ENCODE peak calls at places on chromosomes 5 and 9, in five cellular contexts. K is colonic mucosa, V is left ventricle myocardium inferior, D is HCT116, I is Peyer's patch. Q is an unnamed sample.

GRCh38 chr9:130459151-130459550 is 14.4 kb downstream of the ASS1 start:
- DNase-seq in K (no peak), V (no peak), D (no peak), I (no peak), Q (no peak)

GRCh38 chr5:101977729-101978345 is 318.2 kb downstream of the SLCO4C1 start:
- DNase-seq in K (no peak), V (no peak), D (peak; percentile 54), I (no peak), Q (peak; percentile 22)

GRCh38 chr5:38675443-38675842 is 119.0 kb upstream of the LIFR start:
- DNase-seq in K (no peak), V (no peak), D (no peak), I (no peak), Q (no peak)

GRCh38 chr9:112404367-112404979 is 24.6 kb downstream of the HSDL2 start:
- DNase-seq in K (no peak), V (no peak), D (no peak), I (no peak), Q (no peak)

GRCh38 chr5:34529581-34530331 is 126.4 kb upstream of the RAI14 start:
- DNase-seq in K (no peak), V (no peak), D (no peak), I (no peak), Q (no peak)

GRCh38 chr9:15468113-15468512 is 42.7 kb downstream of the PSIP1 start:
- DNase-seq in K (no peak), V (no peak), D (no peak), I (no peak), Q (no peak)

GRCh38 chr9:128627127-128627715 is 29.4 kb downstream of the DYNC2I2 start:
- DNase-seq in K (no peak), V (no peak), D (no peak), I (peak; percentile 43), Q (no peak)

GRCh38 chr9:42852133-42852532 is 668.7 kb downstream of the SPATA31A6 start:
- DNase-seq in K (peak; percentile 70), V (no peak), D (no peak), I (peak; percentile 44), Q (peak; percentile 50)

GRCh38 chr9:32644698-32645097 is 9.2 kb upstream of the TAF1L start:
- DNase-seq in K (no peak), V (no peak), D (no peak), I (no peak), Q (no peak)

GRCh38 chr5:141519605-141520288 is 30.9 kb downstream of the PCDHGC5 start:
- DNase-seq in K (no peak), V (no peak), D (no peak), I (no peak), Q (no peak)

GRCh38 chr5:92956886-92957285 is 624.1 kb downstream of the NR2F1-AS1 start:
- DNase-seq in K (no peak), V (no peak), D (no peak), I (no peak), Q (no peak)

GRCh38 chr5:104189031-104189430 is 626.4 kb upstream of the NUDT12 start:
- DNase-seq in K (no peak), V (no peak), D (no peak), I (no peak), Q (no peak)

GRCh38 chr5:127406326-127407121 is 110.9 kb upstream of the PRRC1 start:
- DNase-seq in K (no peak), V (no peak), D (no peak), I (no peak), Q (no peak)

GRCh38 chr5:32297181-32298055 is 15.3 kb downstream of the MTMR12 start:
- DNase-seq in K (peak; percentile 43), V (no peak), D (no peak), I (no peak), Q (no peak)

GRCh38 chr5:7886849-7887460 is 18.0 kb downstream of the MTRR start:
- DNase-seq in K (no peak), V (no peak), D (peak; percentile 19), I (no peak), Q (no peak)

GRCh38 chr9:111916234-111916645 is 19.6 kb downstream of the UGCG start:
- DNase-seq in K (no peak), V (no peak), D (no peak), I (no peak), Q (no peak)

GRCh38 chr5:151900876-151901275 is 23.8 kb downstream of the GLRA1 start:
- DNase-seq in K (no peak), V (no peak), D (no peak), I (no peak), Q (no peak)

GRCh38 chr9:79799691-79800345 is 228.1 kb downstream of the TLE4 start:
- DNase-seq in K (no peak), V (peak; percentile 20), D (no peak), I (no peak), Q (no peak)

GRCh38 chr5:139765040-139765408 is 30.6 kb upstream of the PSD2 start:
- DNase-seq in K (no peak), V (no peak), D (no peak), I (no peak), Q (no peak)

GRCh38 chr5:116130471-116130870 is 45.6 kb downstream of the COMMD10 start:
- DNase-seq in K (no peak), V (no peak), D (no peak), I (no peak), Q (no peak)

GRCh38 chr5:91269198-91269597 is 113.9 kb downstream of the ARRDC3 start:
- DNase-seq in K (no peak), V (no peak), D (no peak), I (no peak), Q (no peak)

GRCh38 chr5:151739939-151740335 is 18.5 kb downstream of the ATOX1 start:
- DNase-seq in K (no peak), V (no peak), D (no peak), I (no peak), Q (no peak)

GRCh38 chr5:55445817-55446216 is 88.9 kb downstream of the PLPP1 start:
- DNase-seq in K (no peak), V (no peak), D (no peak), I (no peak), Q (no peak)

GRCh38 chr5:164119806-164120440 is 614.5 kb downstream of the MAT2B start:
- DNase-seq in K (no peak), V (no peak), D (no peak), I (no peak), Q (peak; percentile 37)

GRCh38 chr5:54990751-54991349 is 5.5 kb upstream of the ESM1 start:
- DNase-seq in K (no peak), V (no peak), D (no peak), I (no peak), Q (no peak)

GRCh38 chr5:147809830-147810666 is 21.4 kb downstream of the SPINK1 start:
- DNase-seq in K (no peak), V (no peak), D (no peak), I (no peak), Q (no peak)

GRCh38 chr5:69252437-69252836 is 17.8 kb downstream of the CDK7 start:
- DNase-seq in K (no peak), V (no peak), D (no peak), I (no peak), Q (no peak)

GRCh38 chr9:13952906-13953305 is 361.0 kb downstream of the NFIB start:
- DNase-seq in K (no peak), V (no peak), D (no peak), I (no peak), Q (no peak)

GRCh38 chr5:151132959-151133358 is 24.6 kb downstream of the ANXA6 start:
- DNase-seq in K (no peak), V (no peak), D (no peak), I (no peak), Q (no peak)

GRCh38 chr9:74281674-74282073 is 215.5 kb upstream of the RORB start:
- DNase-seq in K (no peak), V (no peak), D (no peak), I (no peak), Q (peak; percentile 41)

GRCh38 chr5:172407861-172408260 is 46.5 kb downstream of the SH3PXD2B start:
- DNase-seq in K (no peak), V (no peak), D (no peak), I (no peak), Q (no peak)
- H3K4me1 ChIP-seq in K (no peaks in the 10 kb centered on the region), V (peaks cover 47% of the 10 kb centered on the region), D (no peaks in the 10 kb centered on the region), I (no peaks in the 10 kb centered on the region), Q (peaks cover 3% of the 10 kb centered on the region)

DNA sequence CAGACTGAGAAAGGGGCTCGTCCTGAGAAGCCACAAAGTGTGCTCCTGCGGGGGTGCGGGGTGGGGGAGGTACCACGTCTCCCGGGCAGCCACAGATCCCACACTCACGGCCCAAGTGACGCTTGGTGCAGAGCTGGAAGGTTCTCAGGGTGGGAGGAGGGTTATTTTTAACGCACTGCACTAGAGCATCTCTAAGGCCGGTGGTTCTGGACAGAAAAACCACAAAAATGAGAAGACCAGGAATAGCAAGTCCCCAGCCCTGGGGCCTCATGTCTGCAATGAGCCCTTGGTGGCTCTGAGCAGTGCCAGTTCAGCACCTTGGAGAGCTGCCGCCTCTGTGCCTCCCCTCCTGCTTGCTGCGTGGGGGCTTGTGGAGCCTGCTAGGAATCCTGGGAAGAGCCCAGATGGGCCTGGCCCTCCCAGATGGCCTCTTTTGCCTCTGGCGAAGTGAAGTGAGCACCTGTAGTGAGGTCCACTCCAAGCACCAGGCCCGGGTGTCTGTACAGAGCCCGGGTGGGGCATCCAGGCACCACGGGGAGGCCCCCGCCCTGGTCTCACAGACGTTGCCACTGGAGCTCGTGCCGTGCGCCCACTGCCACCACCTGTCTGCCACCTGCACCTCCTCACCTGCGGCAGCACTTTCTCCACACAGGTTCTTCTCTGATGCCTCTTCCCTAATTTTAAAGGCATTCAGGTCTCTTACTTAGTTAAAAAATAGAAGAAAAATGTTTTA is 48.9 kb upstream of the CACNA1B start:
- DNase-seq in K (no peak), V (no peak), D (no peak), I (no peak), Q (peak; percentile 16)
- H3K36me3 ChIP-seq in K (no peaks in the 10 kb centered on the region), V (peaks cover 61% of the 10 kb centered on the region), D (peaks cover 2% of the 10 kb centered on the region), I (peaks cover 64% of the 10 kb centered on the region), Q (peaks cover 19% of the 10 kb centered on the region)

GRCh38 chr9:114386886-114387677 is 700 bp downstream of the AKNA start:
- DNase-seq in K (peak; percentile 76), V (no peak), D (no peak), I (peak; percentile 82), Q (no peak)
- H3K4me1 ChIP-seq in K (peaks cover 16% of the 10 kb centered on the region), V (peaks cover 81% of the 10 kb centered on the region), D (peaks cover 4% of the 10 kb centered on the region), I (peaks cover 60% of the 10 kb centered on the region), Q (peaks cover 23% of the 10 kb centered on the region)

DNA sequence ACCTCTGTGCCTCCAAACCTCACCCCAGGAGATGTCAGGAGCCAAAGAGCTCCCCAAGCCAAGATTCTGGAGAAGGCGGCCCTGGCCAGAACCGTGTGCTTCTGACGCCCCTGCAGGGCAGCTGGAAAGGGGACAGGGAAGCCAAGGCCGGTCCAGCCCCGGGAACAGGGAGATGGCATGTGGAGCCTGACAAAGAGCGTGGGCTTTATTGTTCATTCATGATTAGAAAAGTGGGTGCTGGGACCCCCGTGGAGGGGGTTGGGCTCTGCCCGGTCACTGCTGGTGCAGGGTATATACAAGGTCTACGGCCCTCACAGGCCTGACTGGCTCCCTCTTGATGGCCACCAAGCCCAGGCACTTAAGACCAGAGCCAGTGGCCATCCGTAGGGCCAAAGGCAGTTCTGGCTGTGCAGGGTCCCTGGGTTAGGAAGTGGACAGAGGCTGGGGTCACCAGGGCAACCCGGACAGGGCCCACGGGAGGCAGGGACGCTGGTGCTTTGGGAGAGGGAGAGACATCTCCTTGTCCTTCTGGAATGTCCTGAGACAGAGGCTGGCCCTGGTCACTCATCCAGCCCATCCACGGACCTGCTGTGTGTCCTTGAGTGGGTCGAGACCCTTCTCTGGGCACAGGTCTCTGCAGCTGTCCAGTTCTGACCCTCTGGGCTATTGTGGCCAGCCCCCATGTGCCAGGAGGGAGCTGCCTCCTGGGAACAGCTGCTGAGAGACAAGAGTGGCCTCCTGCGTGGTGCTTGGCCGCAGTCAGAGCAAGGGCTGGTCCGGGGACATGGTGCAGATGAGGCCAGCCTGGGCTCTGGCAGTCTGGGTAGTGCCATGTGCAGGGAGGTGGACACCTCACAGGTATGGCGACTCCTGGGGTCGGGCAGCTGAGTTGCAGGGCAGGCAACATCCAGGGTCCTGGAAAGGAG is 12.5 kb downstream of the NINJ1 start:
- DNase-seq in K (no peak), V (peak; percentile 13), D (no peak), I (peak; percentile 50), Q (no peak)
- H3K36me3 ChIP-seq in K (no peaks in the 10 kb centered on the region), V (peaks cover 46% of the 10 kb centered on the region), D (no peaks in the 10 kb centered on the region), I (peaks cover 47% of the 10 kb centered on the region), Q (peaks cover 5% of the 10 kb centered on the region)

Q was measured in iPS DF 6.9.